ENCODE peak calls at places on chromosomes 3 and 15, in four cellular contexts. U is upper lobe of left lung, D is Panc1, O is HCT116. S is an unnamed sample.

GRCh38 chr3:44342191-44342790 is 3.7 kb downstream of the TCAIM start:
- DNase-seq in U (no peak), D (no peak), O (no peak), S (no peak)

GRCh38 chr3:114362815-114363214 is 69.0 kb downstream of the TIGIT start:
- DNase-seq in U (no peak), D (no peak), O (peak), S (no peak)

GRCh38 chr3:44762170-44762677 is 630 bp downstream of the KIF15 start:
- DNase-seq in U (no peak), D (peak), O (no peak), S (peak)

GRCh38 chr3:155853214-155854146 is 747 bp downstream of the SLC33A1 start:
- DNase-seq in U (peak), D (no peak), O (no peak), S (peak)

GRCh38 chr3:153927107-153927506 is 194.1 kb upstream of the ARHGEF26 start:
- DNase-seq in U (no peak), D (no peak), O (peak), S (no peak)

GRCh38 chr3:112778298-112779008 is 68.2 kb downstream of the CD200R1L start:
- DNase-seq in U (no peak), D (peak), O (no peak), S (no peak)

GRCh38 chr15:80588801-80589200 is 106.3 kb upstream of the ABHD17C start:
- DNase-seq in U (no peak), D (peak), O (no peak), S (no peak)

GRCh38 chr3:81301230-81301629 is 460.2 kb downstream of the GBE1 start:
- DNase-seq in U (no peak), D (no peak), O (no peak), S (no peak)

GRCh38 chr15:66298803-66299251 is 5.5 kb downstream of the DIS3L start:
- DNase-seq in U (no peak), D (no peak), O (no peak), S (no peak)

GRCh38 chr3:58041826-58042324 is 33.7 kb downstream of the FLNB start:
- DNase-seq in U (no peak), D (no peak), O (no peak), S (no peak)

GRCh38 chr3:53113293-53114010 is 16.8 kb downstream of the RFT1 start:
- DNase-seq in U (no peak), D (no peak), O (no peak), S (no peak)

GRCh38 chr15:34795267-34796081 is at the start of gene ACTC1:
- DNase-seq in U (no peak), D (no peak), O (no peak), S (no peak)

GRCh38 chr3:2090095-2090494 is 8.6 kb upstream of the CNTN4 start:
- DNase-seq in U (no peak), D (no peak), O (no peak), S (no peak)

GRCh38 chr3:2096196-2096595 is 2.5 kb upstream of the CNTN4 start:
- DNase-seq in U (no peak), D (no peak), O (no peak), S (no peak)

GRCh38 chr3:2092758-2093157 is 5.9 kb upstream of the CNTN4 start:
- DNase-seq in U (no peak), D (no peak), O (no peak), S (no peak)

GRCh38 chr3:2094941-2095340 is 3.7 kb upstream of the CNTN4 start:
- DNase-seq in U (no peak), D (no peak), O (no peak), S (no peak)

GRCh38 chr3:2090512-2090911 is 8.2 kb upstream of the CNTN4 start:
- DNase-seq in U (no peak), D (no peak), O (no peak), S (no peak)
- TF ChIP-seq CTCF in U (no peak), D (no peak), O (no peak), S (no peak)

DNA sequence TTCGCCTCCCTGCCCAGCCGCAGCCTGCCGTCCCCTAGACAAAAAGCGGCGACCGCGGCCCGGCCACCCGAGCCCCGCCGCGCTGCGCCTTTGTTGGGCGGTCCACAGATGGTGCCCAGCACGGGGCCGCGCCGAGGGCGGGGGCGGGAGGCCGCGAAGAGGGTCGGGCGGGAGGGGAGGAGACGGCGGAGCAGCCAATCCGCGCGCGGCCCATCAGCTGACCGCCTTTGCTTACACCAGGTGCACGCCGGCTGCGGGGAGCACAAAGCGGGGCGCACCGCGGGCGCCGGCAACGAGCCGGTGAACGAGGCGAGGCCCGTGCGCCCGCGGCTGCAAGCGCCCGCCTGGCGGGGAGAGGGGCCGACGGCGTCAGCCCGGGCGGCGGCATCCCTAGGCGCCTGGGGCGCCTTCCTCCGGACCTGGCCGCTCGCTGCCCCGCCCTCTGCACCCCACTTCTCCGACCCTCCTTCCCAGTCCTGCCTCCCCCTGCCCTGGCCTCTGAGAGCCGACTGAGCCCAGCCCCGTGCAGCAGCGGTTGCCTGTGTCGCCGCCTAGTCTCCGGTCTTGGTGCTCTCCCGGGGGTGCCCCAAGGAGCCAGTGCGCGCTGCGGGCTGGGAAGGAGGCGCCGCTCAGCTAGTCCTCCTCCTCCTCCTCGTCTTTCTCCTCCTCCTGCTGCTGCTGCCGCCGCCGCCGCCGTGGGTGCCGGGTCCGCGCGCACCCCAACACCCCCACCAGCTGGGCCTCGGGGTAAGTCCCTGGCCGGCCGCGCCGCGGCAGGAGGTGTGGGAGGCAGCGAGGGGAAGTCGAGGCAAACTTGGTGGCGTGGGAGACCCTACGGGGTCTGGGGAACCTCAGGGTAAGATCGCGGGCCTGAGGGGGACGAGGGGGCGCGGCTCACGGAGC is at the start of gene LRRN1:
- DNase-seq in U (peak), D (no peak), O (no peak), S (peak)
- TF ChIP-seq POLR2AphosphoS5 in U (peak), D (no peak), O (no peak), S (no peak)

DNA sequence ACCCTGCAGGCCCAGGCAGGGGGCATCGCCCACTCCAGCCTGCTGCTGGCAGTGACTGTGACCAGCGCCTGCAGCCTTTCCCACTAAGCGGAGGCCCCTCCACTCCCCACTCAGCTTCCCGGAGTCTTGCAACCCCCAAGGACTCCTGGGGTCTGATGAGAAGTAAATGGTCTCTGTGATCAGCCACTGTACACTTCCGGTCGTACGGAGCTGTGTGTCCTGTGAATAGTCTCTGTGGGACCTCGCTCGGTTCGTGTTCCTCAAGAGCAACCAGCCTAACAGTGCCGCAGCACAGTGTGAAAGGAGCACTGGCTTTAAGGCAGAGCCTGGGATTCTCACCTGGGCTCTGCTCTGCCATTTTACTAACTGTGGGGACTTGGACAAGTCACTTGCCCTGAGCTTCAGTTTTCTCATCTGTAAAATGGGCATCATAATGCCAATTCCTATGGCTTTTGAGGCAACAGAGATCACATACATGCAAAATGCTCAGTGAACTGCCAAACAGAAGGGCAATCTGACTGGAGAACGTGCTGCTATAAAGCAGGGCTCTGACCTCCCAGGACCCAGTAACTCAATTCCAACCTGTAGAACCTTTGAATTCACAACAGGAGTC is 26.7 kb downstream of the TMEM43 start:
- DNase-seq in U (no peak), D (no peak), O (no peak), S (no peak)
- TF ChIP-seq CTCF in U (no peak), D (no peak), O (no peak), S (no peak)

GRCh38 chr3:8313591-8314298 is 187.9 kb upstream of the LMCD1 start:
- DNase-seq in U (no peak), D (no peak), O (no peak), S (no peak)
- TF ChIP-seq POLR2AphosphoS5 in U (no peak), D (no peak), O (no peak), S (no peak)

DNA sequence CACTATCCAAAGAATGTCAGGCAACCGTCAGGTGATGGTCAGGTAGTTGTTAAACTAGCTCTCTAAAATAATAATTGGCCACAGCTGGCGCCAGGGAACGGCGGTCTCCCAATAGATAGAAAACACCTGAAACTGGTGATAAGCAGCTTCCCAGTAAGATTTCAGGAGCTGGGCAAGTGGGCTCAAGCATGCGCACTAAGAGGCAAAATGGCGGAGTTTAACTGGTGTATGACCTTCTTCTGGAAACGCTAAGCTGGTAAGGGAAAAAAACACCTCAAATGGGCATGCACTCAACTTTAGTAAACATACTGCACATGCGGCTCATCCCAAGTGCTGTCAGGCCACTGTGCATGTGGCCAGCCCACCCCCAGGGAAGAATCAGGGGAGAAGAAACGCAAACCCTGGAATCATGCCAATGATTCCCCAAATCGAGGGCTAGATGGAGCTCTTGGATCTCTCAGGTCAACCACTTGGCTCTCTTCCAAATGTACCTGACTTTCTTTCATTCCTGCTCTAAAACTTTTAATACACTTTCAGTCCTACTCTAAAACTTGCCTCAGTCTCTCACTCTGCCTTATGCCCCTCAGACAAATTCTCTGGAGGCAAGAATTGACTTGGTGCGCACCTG is 195.0 kb downstream of the ZNF621 start:
- DNase-seq in U (peak), D (no peak), O (peak), S (no peak)
- TF ChIP-seq CTCF in U (peak), D (no peak), O (no peak), S (no peak)